ENCODE peak calls at places on chromosomes 5 and 9, in ten cellular contexts. O, V, C, X, I, D, A, W, R and P are unnamed samples.

GRCh38 chr5:78546597-78546996 is 102.0 kb downstream of the LHFPL2 start:
- DNase-seq in O (no peak), V (no peak), C (no peak), X (peak; percentile 75), I (no peak), D (no peak), A (no peak), W (no peak), R (no peak), P (peak; percentile 8)

GRCh38 chr5:90337449-90338052 is 72.0 kb downstream of the CETN3 start:
- DNase-seq in O (no peak), V (no peak), C (no peak), X (no peak), I (no peak), D (no peak), A (peak; percentile 3), W (no peak), R (no peak), P (no peak)

GRCh38 chr5:145996135-145996534 is 59.8 kb downstream of the SH3RF2 start:
- DNase-seq in O (no peak), V (no peak), C (no peak), X (no peak), I (no peak), D (no peak), A (peak; percentile 6), W (no peak), R (no peak), P (no peak)

GRCh38 chr9:10252174-10252573 is 360.6 kb downstream of the PTPRD start:
- DNase-seq in O (no peak), V (no peak), C (no peak), X (no peak), I (no peak), D (no peak), A (no peak), W (no peak), R (no peak), P (no peak)

GRCh38 chr5:158785397-158785796 is 314.3 kb downstream of the EBF1 start:
- DNase-seq in O (no peak), V (no peak), C (no peak), X (no peak), I (no peak), D (no peak), A (no peak), W (no peak), R (no peak), P (no peak)

GRCh38 chr9:27865031-27865438 is 291.8 kb upstream of the C9orf72 start:
- DNase-seq in O (no peak), V (no peak), C (no peak), X (no peak), I (no peak), D (no peak), A (peak; percentile 55), W (no peak), R (no peak), P (no peak)

GRCh38 chr5:57592236-57592635 is 109.6 kb upstream of the ACTBL2 start:
- DNase-seq in O (peak; percentile 57), V (no peak), C (no peak), X (peak; percentile 10), I (no peak), D (no peak), A (peak; percentile 34), W (no peak), R (no peak), P (no peak)

GRCh38 chr9:115786321-115786720 is 367.3 kb upstream of the PAPPA start:
- DNase-seq in O (no peak), V (no peak), C (no peak), X (peak; percentile 13), I (no peak), D (no peak), A (peak; percentile 64), W (no peak), R (no peak), P (no peak)

GRCh38 chr9:68417762-68418161 is 61.4 kb downstream of the PGM5 start:
- DNase-seq in O (no peak), V (no peak), C (no peak), X (no peak), I (no peak), D (no peak), A (no peak), W (no peak), R (no peak), P (no peak)

GRCh38 chr5:121976979-121977378 is 15.2 kb downstream of the SRFBP1 start:
- DNase-seq in O (peak; percentile 44), V (no peak), C (no peak), X (peak; percentile 64), I (no peak), D (no peak), A (peak; percentile 76), W (peak; percentile 62), R (no peak), P (no peak)

GRCh38 chr5:112109331-112109993 is 309.6 kb downstream of the EPB41L4A start:
- DNase-seq in O (peak; percentile 75), V (no peak), C (peak; percentile 17), X (peak; percentile 87), I (no peak), D (no peak), A (peak; percentile 96), W (peak; percentile 49), R (no peak), P (no peak)

GRCh38 chr9:133237271-133237731 is 28.3 kb upstream of the OBP2B start:
- DNase-seq in O (peak; percentile 46), V (peak; percentile 51), C (no peak), X (no peak), I (no peak), D (no peak), A (peak; percentile 69), W (no peak), R (no peak), P (peak; percentile 43)

GRCh38 chr5:128406863-128407262 is 131.2 kb downstream of the FBN2 start:
- DNase-seq in O (no peak), V (no peak), C (no peak), X (peak; percentile 80), I (no peak), D (no peak), A (no peak), W (no peak), R (no peak), P (no peak)